ENCODE peak calls at places on chromosome 1, in six cellular contexts. D is AG10803; A is stimulated activated CD4-positive, alpha-beta T cell treated with anti-CD3 and anti-CD28 coated beads, Interleukin-12 subunit alpha, Interleukin-12 subunit beta, amount 100 ng/mL, for 4 hours; H is SW480; X is GM13976; R is heart left ventricle. F is an unnamed sample.

GRCh38 chr1:239263821-239264220 is 122.5 kb upstream of the CHRM3 start:
- DNase-seq in A (no peak), D (no peak), H (no peak), X (no peak), R (no peak), F (no peak)

GRCh38 chr1:75616436-75617433 is 5.8 kb upstream of the SLC44A5 start:
- DNase-seq in X (peak; percentile 8), D (peak; percentile 13), R (no peak), H (no peak), A (no peak), F (no peak)

GRCh38 chr1:111990878-111991760 is 1.7 kb upstream of the KCND3 start:
- DNase-seq in H (peak; percentile 78), A (no peak), D (peak; percentile 42), R (peak; percentile 76), X (no peak), F (peak; percentile 13)

GRCh38 chr1:178030452-178030851 is 60.6 kb upstream of the SEC16B start:
- DNase-seq in R (no peak), H (no peak), A (no peak), D (no peak), X (no peak), F (no peak)

GRCh38 chr1:102262994-102263393 is 266.3 kb upstream of the OLFM3 start:
- DNase-seq in A (no peak), X (no peak), H (no peak), D (no peak), R (no peak), F (no peak)

GRCh38 chr1:29896791-29897725 is 660.7 kb downstream of the PTPRU start:
- DNase-seq in H (no peak), X (no peak), A (no peak), R (no peak), D (no peak), F (no peak)

GRCh38 chr1:241825581-241825980 is 22.4 kb upstream of the EXO1 start:
- DNase-seq in H (no peak), R (no peak), D (peak; percentile 22), A (no peak), X (no peak), F (no peak)

GRCh38 chr1:183318433-183318832 is 99.7 kb downstream of the NMNAT2 start:
- DNase-seq in R (peak; percentile 77), X (peak; percentile 77), H (peak; percentile 18), A (no peak), D (peak; percentile 92), F (no peak)

GRCh38 chr1:78755986-78756385 is 106.4 kb downstream of the IFI44 start:
- DNase-seq in H (no peak), D (no peak), A (no peak), X (no peak), R (no peak), F (no peak)

GRCh38 chr1:209505044-209505443 is 78.5 kb upstream of the CAMK1G start:
- DNase-seq in D (peak; percentile 6), A (no peak), X (no peak), R (no peak), H (no peak), F (no peak)

GRCh38 chr1:239844833-239845232 is 246.8 kb upstream of the FMN2 start:
- DNase-seq in H (no peak), D (no peak), A (no peak), R (no peak), X (no peak), F (no peak)

GRCh38 chr1:229893762-229894444 is 173.1 kb upstream of the GALNT2 start:
- DNase-seq in H (peak; percentile 71), D (no peak), A (no peak), X (no peak), R (no peak), F (peak; percentile 51)

GRCh38 chr1:61082336-61083013 is at the start of gene NFIA:
- DNase-seq in D (peak; percentile 36), X (peak; percentile 34), A (peak; percentile 18), H (peak; percentile 79), R (peak; percentile 72), F (no peak)

GRCh38 chr1:89865498-89866385 is 44.9 kb downstream of the LRRC8D start:
- DNase-seq in A (no peak), H (no peak), X (no peak), D (peak; percentile 79), R (no peak), F (peak; percentile 17)

GRCh38 chr1:27607239-27607804 is 3.4 kb upstream of the AHDC1 start:
- DNase-seq in D (no peak), X (no peak), A (no peak), H (peak; percentile 73), R (no peak), F (no peak)

GRCh38 chr1:8560611-8561544 is 243.0 kb downstream of the SLC45A1 start:
- DNase-seq in R (no peak), A (no peak), X (peak; percentile 30), D (peak; percentile 54), H (peak; percentile 73), F (peak; percentile 33)